ENCODE peak calls at places on chromosomes 1 and 21, in four cellular contexts. C is A549, K is K562, D is GM12878. Z is an unnamed sample.

GRCh38 chr1:113913887-113914664 is 8.9 kb downstream of the DCLRE1B start:
- DNase-seq in C (no peak), K (peak), D (no peak), Z (no peak)

GRCh38 chr1:116139592-116140134 is 28.5 kb downstream of the MAB21L3 start:
- DNase-seq in C (no peak), K (no peak), D (no peak), Z (no peak)

GRCh38 chr21:38646213-38646837 is 148.0 kb upstream of the ERG start:
- DNase-seq in C (no peak), K (no peak), D (no peak), Z (no peak)

GRCh38 chr21:14097881-14098499 is 112.8 kb downstream of the LIPI start:
- DNase-seq in C (no peak), K (no peak), D (no peak), Z (no peak)

GRCh38 chr1:66723985-66724384 is 28.3 kb upstream of the DYNLT5 start:
- DNase-seq in C (no peak), K (no peak), D (no peak), Z (no peak)

GRCh38 chr1:115506523-115507255 is 135.1 kb upstream of the VANGL1 start:
- DNase-seq in C (no peak), K (no peak), D (no peak), Z (no peak)

GRCh38 chr1:228512852-228513243 is 25.7 kb downstream of the RNF187 start:
- DNase-seq in C (no peak), K (no peak), D (no peak), Z (no peak)

GRCh38 chr1:228079601-228080263 is 2.8 kb upstream of the ARF1 start:
- DNase-seq in C (no peak), K (no peak), D (no peak), Z (no peak)

GRCh38 chr1:92916899-92917298 is 44.4 kb downstream of the DIPK1A start:
- DNase-seq in C (no peak), K (no peak), D (no peak), Z (no peak)

GRCh38 chr21:42642219-42642745 is 11.1 kb upstream of the PDE9A start:
- DNase-seq in C (no peak), K (no peak), D (no peak), Z (no peak)

GRCh38 chr1:84037758-84038611 is 39.1 kb upstream of the TTLL7 start:
- DNase-seq in C (no peak), K (no peak), D (no peak), Z (peak)

GRCh38 chr1:14842891-14843290 is 244.4 kb downstream of the KAZN start:
- DNase-seq in C (no peak), K (no peak), D (no peak), Z (no peak)

GRCh38 chr21:39529026-39529425 is 77.3 kb downstream of the SH3BGR start:
- DNase-seq in C (no peak), K (peak), D (no peak), Z (no peak)

GRCh38 chr1:109804660-109805059 is 40.9 kb upstream of the EPS8L3 start:
- DNase-seq in C (no peak), K (no peak), D (no peak), Z (no peak)

GRCh38 chr1:227333423-227333822 is 15.1 kb upstream of the CDC42BPA start:
- DNase-seq in C (no peak), K (peak), D (no peak), Z (no peak)

GRCh38 chr1:205321109-205321958 is at the start of gene NUAK2:
- DNase-seq in C (peak), K (peak), D (no peak), Z (peak)

GRCh38 chr1:200379431-200379755 is 30.4 kb downstream of the ZNF281 start:
- DNase-seq in C (peak), K (no peak), D (no peak), Z (peak)

GRCh38 chr1:67814121-67814772 is 19.0 kb downstream of the GNG12 start:
- DNase-seq in C (no peak), K (no peak), D (no peak), Z (no peak)

GRCh38 chr1:72693376-72693775 is 411.0 kb upstream of the NEGR1 start:
- DNase-seq in C (no peak), K (no peak), D (no peak), Z (no peak)

GRCh38 chr1:61011514-61012263 is 70.7 kb upstream of the NFIA start:
- DNase-seq in C (no peak), K (peak), D (no peak), Z (no peak)

GRCh38 chr1:159916240-159917051 is 8.9 kb downstream of the TAGLN2 start:
- DNase-seq in C (peak), K (no peak), D (no peak), Z (peak)

GRCh38 chr1:26482921-26483320 is 10.7 kb downstream of the HMGN2 start:
- DNase-seq in C (no peak), K (no peak), D (no peak), Z (no peak)

GRCh38 chr1:51189421-51190073 is 46.5 kb upstream of the RNF11 start:
- DNase-seq in C (peak), K (peak), D (no peak), Z (peak)

GRCh38 chr1:151716771-151717631 is at the start of gene CELF3:
- DNase-seq in C (peak), K (peak), D (no peak), Z (no peak)

GRCh38 chr1:176058686-176059085 is 148.4 kb downstream of the COP1 start:
- DNase-seq in C (no peak), K (peak), D (no peak), Z (peak)

DNA sequence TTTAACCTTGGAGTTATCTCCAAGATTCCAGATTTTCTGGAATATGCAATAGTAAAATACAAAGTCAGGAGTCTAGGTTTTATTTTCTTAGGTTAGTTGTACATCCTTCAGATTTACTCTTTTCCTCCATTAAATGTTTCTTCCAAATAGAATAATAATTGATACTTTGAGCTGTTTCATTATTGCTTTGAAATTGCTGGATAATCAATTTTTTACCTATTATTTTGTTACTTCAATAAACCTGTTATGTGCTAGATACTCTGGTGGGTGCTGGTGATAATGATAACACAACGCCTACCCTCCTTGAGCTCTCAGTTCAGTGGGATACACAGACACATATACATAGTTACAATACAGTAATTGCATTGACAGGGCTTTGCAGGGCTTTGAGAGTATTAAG is 79.4 kb downstream of the GPR161 start:
- DNase-seq in C (no peak), K (no peak), D (no peak), Z (no peak)
- TF ChIP-seq CHD4 in C (no peak), K (no peak), D (no peak), Z (no peak)

GRCh38 chr1:233446935-233447334 is 119.4 kb downstream of the MAP3K21 start:
- DNase-seq in C (no peak), K (no peak), D (no peak), Z (no peak)
- TF ChIP-seq CHD4 in C (no peak), K (no peak), D (no peak), Z (no peak)

GRCh38 chr1:210262897-210263272 is 30.3 kb downstream of the SERTAD4 start:
- DNase-seq in C (no peak), K (no peak), D (no peak), Z (no peak)

GRCh38 chr1:210260087-210260486 is 27.5 kb downstream of the SERTAD4 start:
- DNase-seq in C (no peak), K (no peak), D (no peak), Z (no peak)

GRCh38 chr1:210262167-210262896 is 29.7 kb downstream of the SERTAD4 start:
- DNase-seq in C (no peak), K (no peak), D (no peak), Z (peak)

GRCh38 chr1:210257698-210258395 is 25.3 kb downstream of the SERTAD4 start:
- DNase-seq in C (no peak), K (no peak), D (no peak), Z (no peak)

GRCh38 chr1:210259496-210259895 is 26.9 kb downstream of the SERTAD4 start:
- DNase-seq in C (no peak), K (no peak), D (no peak), Z (no peak)
- TF ChIP-seq CHD4 in C (no peak), K (no peak), D (no peak), Z (no peak)

GRCh38 chr1:198647055-198647454 is 8.2 kb downstream of the PTPRC start:
- DNase-seq in C (no peak), K (no peak), D (no peak), Z (no peak)
- TF ChIP-seq CHD4 in C (no peak), K (no peak), D (no peak), Z (no peak)